ENCODE peak calls at places on chromosomes 13 and 19, in five cellular contexts. R is uterus, H is Peyer's patch, E is prostate gland, F is transverse colon. Q is an unnamed sample.
A peak's percentile ranks its signal among the peaks of the same experiment; 100 is the strongest.

GRCh38 chr13:67877031-67877430 is 646.9 kb upstream of the PCDH9 start:
- DNase-seq in R (no peak), H (no peak), E (no peak), F (no peak), Q (no peak)

GRCh38 chr19:44777715-44778347 is at the start of gene CBLC:
- DNase-seq in R (no peak), H (no peak), E (peak; percentile 88), F (peak; percentile 92), Q (peak; percentile 97)

GRCh38 chr19:39709026-39709872 is 5.0 kb downstream of the LGALS14 start:
- DNase-seq in R (no peak), H (no peak), E (no peak), F (no peak), Q (no peak)

GRCh38 chr19:11414544-11414943 is 4.6 kb downstream of the RGL3 start:
- DNase-seq in R (no peak), H (no peak), E (no peak), F (no peak), Q (no peak)

GRCh38 chr13:101916108-101916757 is 463.8 kb downstream of the ITGBL1 start:
- DNase-seq in R (no peak), H (no peak), E (no peak), F (no peak), Q (peak; percentile 30)

GRCh38 chr13:77415253-77416127 is 88.6 kb upstream of the MYCBP2 start:
- DNase-seq in R (no peak), H (no peak), E (no peak), F (no peak), Q (no peak)

GRCh38 chr19:31113250-31113685 is 236.0 kb downstream of the TSHZ3 start:
- DNase-seq in R (no peak), H (no peak), E (no peak), F (no peak), Q (no peak)

GRCh38 chr13:42367836-42368235 is 95.9 kb downstream of the AKAP11 start:
- DNase-seq in R (no peak), H (no peak), E (no peak), F (no peak), Q (no peak)

GRCh38 chr19:2887391-2887914 is 13.3 kb upstream of the ZNF57 start:
- DNase-seq in R (no peak), H (no peak), E (peak; percentile 39), F (no peak), Q (peak; percentile 35)

GRCh38 chr13:46076827-46077226 is 24.3 kb upstream of the ZC3H13 start:
- DNase-seq in R (no peak), H (no peak), E (no peak), F (no peak), Q (no peak)

GRCh38 chr19:11225172-11225571 is 14.2 kb upstream of the ANGPTL8 start:
- DNase-seq in R (no peak), H (no peak), E (no peak), F (no peak), Q (no peak)

GRCh38 chr13:39451301-39451700 is 151.7 kb downstream of the LHFPL6 start:
- DNase-seq in R (no peak), H (no peak), E (no peak), F (no peak), Q (no peak)

GRCh38 chr13:113654591-113655357 is 3.2 kb downstream of the ATP4B start:
- DNase-seq in R (peak; percentile 7), H (no peak), E (no peak), F (peak; percentile 3), Q (peak; percentile 3)

GRCh38 chr19:2554856-2555255 is 78.9 kb downstream of the GADD45B start:
- DNase-seq in R (no peak), H (no peak), E (no peak), F (no peak), Q (no peak)

GRCh38 chr13:78881746-78882145 is 222.8 kb upstream of the OBI1 start:
- DNase-seq in R (no peak), H (no peak), E (no peak), F (no peak), Q (no peak)

GRCh38 chr13:113367771-113368170 is 3.8 kb upstream of the GRTP1 start:
- DNase-seq in R (no peak), H (no peak), E (no peak), F (no peak), Q (no peak)

GRCh38 chr13:24225062-24225461 is 64.5 kb downstream of the SPATA13 start:
- DNase-seq in R (no peak), H (no peak), E (no peak), F (no peak), Q (peak; percentile 54)

GRCh38 chr13:33744589-33745369 is 73.2 kb upstream of the RFC3 start:
- DNase-seq in R (no peak), H (no peak), E (peak; percentile 65), F (no peak), Q (peak; percentile 77)

GRCh38 chr13:52414963-52415362 is 9.0 kb upstream of the THSD1 start:
- DNase-seq in R (no peak), H (no peak), E (no peak), F (no peak), Q (no peak)

GRCh38 chr13:40376867-40377266 is 289.6 kb downstream of the FOXO1 start:
- DNase-seq in R (no peak), H (no peak), E (no peak), F (no peak), Q (no peak)

GRCh38 chr13:111115841-111116500 is 861 bp downstream of the ARHGEF7 start:
- DNase-seq in R (peak; percentile 72), H (no peak), E (no peak), F (peak; percentile 29), Q (peak; percentile 36)

GRCh38 chr19:51904331-51905165 is at the start of gene ZNF649:
- DNase-seq in R (peak; percentile 84), H (peak; percentile 76), E (peak; percentile 81), F (peak; percentile 84), Q (peak; percentile 89)

GRCh38 chr19:34692541-34692940 is 15.1 kb downstream of the ZNF302 start:
- DNase-seq in R (no peak), H (no peak), E (no peak), F (no peak), Q (no peak)

GRCh38 chr19:38376576-38376975 is 2.2 kb downstream of the PSMD8 start:
- DNase-seq in R (no peak), H (no peak), E (no peak), F (no peak), Q (no peak)

DNA sequence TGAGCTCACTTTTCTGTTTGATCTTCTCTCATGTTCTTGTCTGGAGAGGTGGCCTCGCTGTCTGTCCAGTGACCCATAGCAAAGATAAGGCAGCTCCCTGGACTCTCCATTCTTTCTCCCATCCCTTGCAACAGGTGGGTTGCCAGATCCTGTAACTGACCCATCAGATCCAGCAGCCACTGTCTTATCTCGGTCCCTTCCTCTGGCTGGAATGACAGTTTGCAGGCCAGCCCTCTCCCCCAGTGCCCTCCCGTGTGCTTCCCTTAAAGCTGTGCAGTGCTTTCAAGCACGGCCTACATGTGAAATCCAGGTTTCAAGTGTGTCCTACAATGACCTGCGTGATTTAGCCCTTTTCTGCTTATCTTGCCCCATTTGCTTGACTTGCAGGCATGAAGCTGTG is 3.7 kb downstream of the GTF3A start:
- DNase-seq in R (no peak), H (no peak), E (no peak), F (no peak), Q (no peak)
- H3K27ac ChIP-seq in R (no peak overlapping the region), H (no peak overlapping the region), E (no peak overlapping the region), F (peak overlapping the region; percentile 92), Q (no peak overlapping the region)

DNA sequence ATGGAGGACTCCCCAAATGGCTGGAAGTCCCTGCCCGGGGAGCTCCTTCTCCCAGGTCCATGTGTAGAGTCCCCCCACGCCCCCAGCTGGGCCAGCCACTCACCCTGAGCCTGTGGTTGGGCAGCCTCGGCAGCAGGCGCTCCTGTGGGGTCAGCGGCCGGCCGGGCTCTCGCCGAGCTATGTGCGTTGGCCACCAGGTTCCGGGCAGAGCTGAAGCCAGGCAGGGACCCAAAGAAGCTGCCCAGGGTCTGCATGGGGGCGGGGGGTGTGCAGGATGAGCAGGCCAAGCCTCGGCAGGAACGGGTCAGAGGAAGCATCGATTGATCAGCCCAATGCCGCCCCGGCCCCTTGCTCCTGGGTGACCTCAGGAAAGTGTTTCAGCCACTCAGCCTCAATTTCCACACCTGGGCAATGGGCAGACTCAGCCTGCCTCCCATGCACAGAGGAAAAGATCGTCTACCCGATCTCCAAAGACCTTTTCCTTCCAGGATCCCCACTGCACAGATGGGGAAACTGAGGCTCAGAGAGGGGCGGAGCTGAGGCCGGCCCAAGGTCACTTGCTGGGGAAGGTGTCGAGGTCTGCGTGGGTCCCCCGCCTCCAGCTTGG is 732 bp downstream of the PLIN4 start:
- DNase-seq in R (no peak), H (no peak), E (no peak), F (no peak), Q (no peak)
- TF ChIP-seq POLR2A in R (no peak), H (no peak), E (no peak), F (no peak), Q (no peak)

GRCh38 chr13:75724742-75725504 is 88.8 kb downstream of the LMO7 start:
- DNase-seq in R (no peak), H (no peak), E (peak; percentile 29), F (no peak), Q (no peak)

GRCh38 chr13:75721307-75721706 is 85.2 kb downstream of the LMO7 start:
- DNase-seq in R (no peak), H (no peak), E (no peak), F (no peak), Q (no peak)

GRCh38 chr13:75725784-75726183 is 89.7 kb downstream of the LMO7 start:
- DNase-seq in R (no peak), H (no peak), E (no peak), F (no peak), Q (no peak)

GRCh38 chr13:75726313-75726712 is 90.2 kb downstream of the LMO7 start:
- DNase-seq in R (no peak), H (no peak), E (no peak), F (no peak), Q (no peak)

DNA sequence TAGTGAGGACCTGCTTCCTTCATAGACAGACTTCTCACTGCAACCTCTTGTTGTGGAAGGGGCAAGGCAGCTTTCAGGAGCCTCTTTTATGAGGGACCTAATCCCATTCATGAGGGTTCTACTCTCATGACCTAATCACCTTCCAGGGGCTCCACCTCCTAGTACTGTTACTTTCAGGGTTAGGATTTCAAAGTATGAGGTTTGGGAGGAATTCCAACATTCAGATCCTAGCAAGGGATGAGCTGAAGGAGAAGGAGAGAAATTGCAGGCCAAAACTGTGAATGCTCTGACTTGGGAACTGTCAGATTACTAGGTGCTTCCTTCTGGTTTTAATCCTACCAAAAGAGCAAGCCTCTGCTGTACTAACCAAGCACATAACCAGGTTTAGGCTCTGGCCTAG is 87.8 kb downstream of the LMO7 start:
- DNase-seq in R (no peak), H (no peak), E (no peak), F (no peak), Q (no peak)
- H3K27ac ChIP-seq in R (no peak overlapping the region), H (peak overlapping the region; percentile 79), E (no peak overlapping the region), F (peak overlapping the region; percentile 64), Q (peak overlapping the region; percentile 65)

DNA sequence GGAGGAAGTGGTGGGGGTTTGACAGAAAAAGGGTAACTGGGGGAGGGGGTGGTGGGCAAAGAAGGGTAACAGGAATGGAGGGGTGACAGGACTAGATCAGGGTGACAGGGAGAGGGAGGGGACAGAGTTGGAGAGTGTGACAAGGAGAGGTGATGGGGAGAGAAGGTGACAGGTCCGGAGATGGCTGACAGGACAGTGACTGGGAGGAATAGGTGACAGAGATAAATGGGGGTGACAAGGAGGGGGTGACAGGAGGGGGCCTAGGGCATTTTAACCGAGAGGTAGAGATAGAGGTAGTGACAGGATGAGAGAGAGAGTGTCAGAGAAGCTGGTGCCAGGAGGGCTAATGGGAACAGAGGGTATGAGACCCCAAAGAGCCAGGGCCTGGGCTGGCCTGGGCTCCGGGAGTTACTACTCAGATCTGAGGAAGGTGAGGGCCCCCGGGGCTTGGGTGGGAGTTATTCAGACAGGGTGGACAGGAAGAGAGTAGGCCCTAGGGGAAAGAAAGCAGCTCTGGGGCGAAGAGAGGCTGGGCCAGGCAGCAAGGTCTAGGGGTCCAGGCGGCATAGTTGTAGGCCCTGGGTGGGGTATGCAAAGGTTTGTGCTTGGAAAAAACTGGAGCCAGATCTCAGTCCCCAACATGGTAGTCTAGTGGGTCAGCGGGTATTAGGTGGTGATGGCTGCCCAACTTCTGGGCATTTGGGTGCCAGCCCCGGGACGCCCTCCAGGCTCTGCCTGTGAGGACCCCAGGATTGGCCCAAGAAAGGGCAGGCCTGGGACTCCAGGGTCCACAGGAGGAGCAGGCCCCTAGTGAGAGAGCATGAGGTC is 680 bp downstream of the CIC start:
- DNase-seq in R (peak; percentile 43), H (no peak), E (no peak), F (no peak), Q (no peak)
- TF ChIP-seq POLR2A in R (no peak), H (no peak), E (no peak), F (no peak), Q (peak; percentile 7)